ENCODE peak calls at places on chromosomes 6 and 20, in four cellular contexts. One of them, this sample, is unnamed.

GRCh38 chr6:168703970-168704369 is 263.0 kb downstream of the SMOC2 start:
- DNase-seq in breast epithelium: no peak
- DNase-seq in right lobe of liver: no peak
- DNase-seq in body of pancreas: no peak
- DNase-seq in this sample: no peak

GRCh38 chr6:96940322-96940721 is 15.8 kb downstream of the KLHL32 start:
- DNase-seq in breast epithelium: no peak
- DNase-seq in right lobe of liver: no peak
- DNase-seq in body of pancreas: no peak
- DNase-seq in this sample: no peak

GRCh38 chr6:169890901-169891300 is 139.5 kb downstream of the ERMARD start:
- DNase-seq in breast epithelium: no peak
- DNase-seq in right lobe of liver: no peak
- DNase-seq in body of pancreas: no peak
- DNase-seq in this sample: no peak

GRCh38 chr6:39196648-39197047 is 32.6 kb downstream of the KCNK5 start:
- DNase-seq in breast epithelium: no peak
- DNase-seq in right lobe of liver: no peak
- DNase-seq in body of pancreas: no peak
- DNase-seq in this sample: no peak

GRCh38 chr20:60306105-60306504 is 347.9 kb downstream of the CDH26 start:
- DNase-seq in breast epithelium: no peak
- DNase-seq in right lobe of liver: no peak
- DNase-seq in body of pancreas: no peak
- DNase-seq in this sample: no peak

GRCh38 chr20:19211661-19212523 is 550 bp upstream of the SLC24A3 start:
- DNase-seq in breast epithelium: no peak
- DNase-seq in right lobe of liver: no peak
- DNase-seq in body of pancreas: peak
- DNase-seq in this sample: no peak

GRCh38 chr6:168468046-168468445 is 27.1 kb downstream of the SMOC2 start:
- DNase-seq in breast epithelium: no peak
- DNase-seq in right lobe of liver: no peak
- DNase-seq in body of pancreas: no peak
- DNase-seq in this sample: no peak

GRCh38 chr6:160991411-160992322 is at the start of gene MAP3K4:
- DNase-seq in breast epithelium: peak
- DNase-seq in right lobe of liver: peak
- DNase-seq in body of pancreas: peak
- DNase-seq in this sample: peak

GRCh38 chr6:128696651-128697391 is 176.4 kb upstream of the PTPRK start:
- DNase-seq in breast epithelium: no peak
- DNase-seq in right lobe of liver: no peak
- DNase-seq in body of pancreas: no peak
- DNase-seq in this sample: no peak

GRCh38 chr20:33262658-33263065 is 20.4 kb upstream of the BPIFB1 start:
- DNase-seq in breast epithelium: no peak
- DNase-seq in right lobe of liver: no peak
- DNase-seq in body of pancreas: peak
- DNase-seq in this sample: no peak

GRCh38 chr6:43724914-43725642 is 37.5 kb upstream of the MRPS18A start:
- DNase-seq in breast epithelium: peak
- DNase-seq in right lobe of liver: peak
- DNase-seq in body of pancreas: peak
- DNase-seq in this sample: peak

GRCh38 chr6:38570750-38571149 is 69.0 kb downstream of the BTBD9 start:
- DNase-seq in breast epithelium: no peak
- DNase-seq in right lobe of liver: no peak
- DNase-seq in body of pancreas: no peak
- DNase-seq in this sample: no peak

GRCh38 chr6:71608646-71609045 is 277.7 kb upstream of the RIMS1 start:
- DNase-seq in breast epithelium: no peak
- DNase-seq in right lobe of liver: no peak
- DNase-seq in body of pancreas: no peak
- DNase-seq in this sample: no peak

GRCh38 chr6:149337330-149337729 is 19.8 kb downstream of the TAB2 start:
- DNase-seq in breast epithelium: no peak
- DNase-seq in right lobe of liver: no peak
- DNase-seq in body of pancreas: no peak
- DNase-seq in this sample: no peak

GRCh38 chr6:8958894-8959511 is 523.7 kb upstream of the SLC35B3 start:
- DNase-seq in breast epithelium: no peak
- DNase-seq in right lobe of liver: no peak
- DNase-seq in body of pancreas: no peak
- DNase-seq in this sample: no peak

GRCh38 chr6:38755207-38755606 is 40.1 kb downstream of the DNAH8 start:
- DNase-seq in breast epithelium: no peak
- DNase-seq in right lobe of liver: no peak
- DNase-seq in body of pancreas: no peak
- DNase-seq in this sample: no peak

GRCh38 chr6:98576811-98577210 is 257.6 kb upstream of the POU3F2 start:
- DNase-seq in breast epithelium: no peak
- DNase-seq in right lobe of liver: no peak
- DNase-seq in body of pancreas: no peak
- DNase-seq in this sample: no peak

GRCh38 chr20:13029687-13030510 is 21.1 kb downstream of the SPTLC3 start:
- DNase-seq in breast epithelium: no peak
- DNase-seq in right lobe of liver: no peak
- DNase-seq in body of pancreas: peak
- DNase-seq in this sample: peak

GRCh38 chr6:111625511-111626331 is 20.0 kb upstream of the TRAF3IP2 start:
- DNase-seq in breast epithelium: no peak
- DNase-seq in right lobe of liver: peak
- DNase-seq in body of pancreas: peak
- DNase-seq in this sample: no peak

DNA sequence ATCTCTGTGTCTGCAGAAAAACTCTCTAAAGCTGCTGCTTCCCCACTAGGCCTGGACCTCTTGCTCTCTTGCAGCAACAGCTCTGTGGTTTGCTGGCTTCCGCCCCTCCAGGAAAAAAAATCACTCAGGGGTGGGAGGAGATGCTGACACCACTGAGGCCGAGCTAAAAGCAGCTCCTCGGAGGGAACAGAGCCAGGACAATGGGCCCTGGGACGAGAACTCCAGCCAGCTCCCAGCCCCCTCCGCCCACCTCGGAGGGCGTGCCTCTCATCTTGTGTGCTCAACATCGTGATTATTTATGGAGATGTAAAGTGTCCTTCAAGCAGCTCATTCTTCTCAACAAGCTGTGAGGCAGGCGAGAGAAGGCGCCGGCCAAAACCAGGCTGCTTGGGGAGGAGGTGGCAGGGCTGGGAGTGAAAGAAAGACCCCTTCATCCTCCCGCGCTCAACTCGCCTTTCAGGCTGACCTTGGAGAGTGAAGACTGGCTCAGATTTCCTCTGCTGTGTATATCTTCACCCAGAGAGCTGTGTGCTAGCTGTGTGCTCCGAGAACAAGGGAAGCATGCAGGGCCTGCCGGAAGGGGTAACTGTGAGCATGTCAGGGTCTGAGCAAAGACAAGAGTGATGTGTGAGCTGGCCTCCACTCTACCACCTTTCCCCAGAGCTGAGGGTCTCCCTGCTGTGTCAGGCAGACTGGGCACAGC is 53.6 kb upstream of the LRFN2 start:
- DNase-seq in breast epithelium: no peak
- DNase-seq in right lobe of liver: no peak
- DNase-seq in body of pancreas: peak
- DNase-seq in this sample: peak
- TF ChIP-seq POLR2A in breast epithelium: no peak
- TF ChIP-seq POLR2A in right lobe of liver: no peak
- TF ChIP-seq POLR2A in body of pancreas: no peak
- TF ChIP-seq POLR2A in this sample: no peak

GRCh38 chr6:28586273-28586672 is 60.6 kb downstream of the GPX5 start:
- DNase-seq in breast epithelium: no peak
- DNase-seq in right lobe of liver: no peak
- DNase-seq in body of pancreas: no peak
- DNase-seq in this sample: no peak
- H3K4me3 ChIP-seq in breast epithelium: no peak
- H3K4me3 ChIP-seq in right lobe of liver: peak
- H3K4me3 ChIP-seq in body of pancreas: peak
- H3K4me3 ChIP-seq in this sample: peak

GRCh38 chr20:46408281-46408731 is 1.9 kb upstream of the ELMO2 start:
- DNase-seq in breast epithelium: no peak
- DNase-seq in right lobe of liver: no peak
- DNase-seq in body of pancreas: no peak
- DNase-seq in this sample: no peak

GRCh38 chr20:46406986-46407670 is 713 bp upstream of the ELMO2 start:
- DNase-seq in breast epithelium: peak
- DNase-seq in right lobe of liver: peak
- DNase-seq in body of pancreas: peak
- DNase-seq in this sample: peak

GRCh38 chr20:46402236-46402886 is 4.1 kb downstream of the ELMO2 start:
- DNase-seq in breast epithelium: no peak
- DNase-seq in right lobe of liver: no peak
- DNase-seq in body of pancreas: no peak
- DNase-seq in this sample: no peak

GRCh38 chr20:46407671-46407996 is 1.2 kb upstream of the ELMO2 start:
- DNase-seq in breast epithelium: no peak
- DNase-seq in right lobe of liver: no peak
- DNase-seq in body of pancreas: peak
- DNase-seq in this sample: no peak

GRCh38 chr20:46406200-46406985 is at the start of gene ELMO2:
- DNase-seq in breast epithelium: peak
- DNase-seq in right lobe of liver: peak
- DNase-seq in body of pancreas: peak
- DNase-seq in this sample: peak
- TF ChIP-seq CTCF in breast epithelium: peak
- TF ChIP-seq CTCF in right lobe of liver: peak
- TF ChIP-seq CTCF in body of pancreas: peak
- TF ChIP-seq CTCF in this sample: no peak

GRCh38 chr20:543369-544152 is at the start of gene CSNK2A1:
- DNase-seq in breast epithelium: peak
- DNase-seq in right lobe of liver: peak
- DNase-seq in body of pancreas: peak
- DNase-seq in this sample: peak
- TF ChIP-seq POLR2A in breast epithelium: peak
- TF ChIP-seq POLR2A in right lobe of liver: peak
- TF ChIP-seq POLR2A in body of pancreas: peak
- TF ChIP-seq POLR2A in this sample: no peak

GRCh38 chr20:10306440-10307358 is 88.1 kb downstream of the SNAP25 start:
- DNase-seq in breast epithelium: no peak
- DNase-seq in right lobe of liver: no peak
- DNase-seq in body of pancreas: no peak
- DNase-seq in this sample: no peak
- H3K4me3 ChIP-seq in breast epithelium: no peak
- H3K4me3 ChIP-seq in right lobe of liver: no peak
- H3K4me3 ChIP-seq in body of pancreas: no peak
- H3K4me3 ChIP-seq in this sample: no peak

GRCh38 chr6:131024565-131024964 is 38.5 kb downstream of the EPB41L2 start:
- DNase-seq in breast epithelium: no peak
- DNase-seq in right lobe of liver: no peak
- DNase-seq in body of pancreas: no peak
- DNase-seq in this sample: no peak
- TF ChIP-seq CTCF in breast epithelium: no peak
- TF ChIP-seq CTCF in right lobe of liver: no peak
- TF ChIP-seq CTCF in body of pancreas: no peak
- TF ChIP-seq CTCF in this sample: no peak

DNA sequence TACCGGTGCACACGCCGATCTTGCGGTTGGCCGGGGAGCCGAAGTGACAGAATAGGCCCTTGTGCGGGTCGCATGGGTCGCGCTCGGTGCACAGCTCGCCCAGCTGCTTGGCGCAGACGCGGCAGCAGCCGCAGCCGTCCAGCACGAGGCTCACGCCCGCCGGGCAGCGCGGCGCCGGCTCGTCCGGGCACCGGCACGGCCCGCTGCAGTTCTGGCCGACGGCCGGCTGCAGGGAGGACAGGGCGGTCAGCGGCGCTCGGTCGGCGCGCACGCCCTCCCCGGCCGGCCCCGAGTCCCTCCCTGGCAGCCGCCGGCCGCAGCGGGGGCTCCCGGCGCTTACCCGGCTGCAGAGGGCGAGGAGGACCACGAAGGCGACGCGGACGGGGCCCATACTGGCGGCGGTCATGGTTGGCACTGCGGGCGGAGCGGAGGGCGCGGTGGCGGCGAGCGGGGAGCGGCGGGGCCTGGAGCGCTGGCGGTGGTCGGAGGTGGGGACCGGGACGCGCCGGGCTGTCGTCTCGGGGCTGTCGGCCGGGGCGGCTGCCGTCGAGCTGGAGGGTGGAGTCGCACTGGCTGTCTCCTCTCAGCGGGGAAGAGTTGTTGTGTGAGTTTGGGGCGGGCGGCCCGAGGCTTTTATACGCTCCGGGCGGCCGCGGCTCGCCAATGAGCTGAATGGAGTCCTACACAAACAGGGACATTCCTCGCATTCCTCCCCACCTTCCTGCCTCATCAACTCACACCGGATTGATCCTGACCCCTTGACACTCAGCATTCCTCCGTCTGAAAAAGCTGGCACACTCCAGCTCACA is at the start of gene CCN2:
- DNase-seq in breast epithelium: peak
- DNase-seq in right lobe of liver: peak
- DNase-seq in body of pancreas: peak
- DNase-seq in this sample: peak
- TF ChIP-seq POLR2A in breast epithelium: peak
- TF ChIP-seq POLR2A in right lobe of liver: peak
- TF ChIP-seq POLR2A in body of pancreas: peak
- TF ChIP-seq POLR2A in this sample: peak

DNA sequence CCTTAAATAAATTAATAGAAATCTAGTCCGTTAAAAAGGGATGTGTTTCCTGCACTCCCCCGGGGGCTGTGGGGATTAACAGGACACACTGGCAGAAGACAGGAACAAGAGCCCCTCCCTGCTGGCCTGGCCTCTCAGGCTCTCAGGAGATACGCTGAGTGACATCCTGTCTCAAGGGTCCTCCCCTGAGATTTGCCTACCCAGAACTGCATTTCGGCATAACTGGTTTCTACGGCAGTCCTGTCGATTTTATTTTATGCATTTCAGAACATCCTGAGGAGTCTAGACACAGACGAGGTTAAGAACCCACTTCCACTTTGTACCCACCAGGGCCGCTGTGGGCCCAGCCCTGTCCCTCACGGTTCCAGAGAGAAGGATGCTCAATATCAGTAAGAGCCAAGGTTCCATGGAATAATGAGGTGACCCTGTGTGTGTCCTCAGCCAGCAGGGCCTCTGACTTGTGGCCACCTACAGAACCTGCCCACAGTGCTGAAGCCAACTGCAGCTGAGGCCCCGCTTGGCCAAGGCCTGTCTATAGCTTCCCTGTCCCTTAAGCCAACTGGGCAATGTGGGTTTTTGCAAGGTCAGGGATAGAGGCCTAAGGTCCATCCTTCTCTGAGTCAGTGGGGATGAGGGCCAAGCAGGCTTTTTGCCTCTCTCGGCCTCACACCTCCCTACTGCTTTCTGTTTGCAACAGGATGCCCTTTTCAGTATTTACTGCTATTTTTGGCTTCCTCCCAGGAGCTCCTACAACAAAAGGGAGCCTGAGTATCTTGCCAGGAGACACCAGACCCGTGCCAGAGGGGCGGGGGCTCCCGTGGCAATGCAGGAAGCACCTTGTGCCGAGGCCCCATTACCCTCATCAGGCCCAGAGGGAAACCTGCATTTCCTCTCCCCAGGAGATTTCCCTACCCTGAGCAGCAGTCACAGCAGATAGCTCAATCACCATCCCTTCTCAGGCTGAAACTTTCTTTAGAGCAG is 14.7 kb downstream of the UQCC2 start:
- DNase-seq in breast epithelium: peak
- DNase-seq in right lobe of liver: no peak
- DNase-seq in body of pancreas: peak
- DNase-seq in this sample: no peak
- H3K4me3 ChIP-seq in breast epithelium: no peak
- H3K4me3 ChIP-seq in right lobe of liver: no peak
- H3K4me3 ChIP-seq in body of pancreas: no peak
- H3K4me3 ChIP-seq in this sample: no peak